ENCODE peak calls at places on chromosomes 6 and 20, in four cellular contexts. V is NCI-H2171, X is SK-N-SH, Q is hypothalamus. A is an unnamed sample.

GRCh38 chr6:33706136-33706725 is 5.3 kb downstream of the UQCC2 start:
- DNase-seq in Q (no peak), X (no peak), V (no peak), A (no peak)

GRCh38 chr6:44967481-44967880 is 360.6 kb upstream of the RUNX2 start:
- DNase-seq in Q (no peak), X (no peak), V (no peak), A (no peak)

GRCh38 chr6:108556864-108557493 is 3.7 kb upstream of the FOXO3 start:
- DNase-seq in X (no peak), V (no peak), Q (no peak), A (no peak)

GRCh38 chr6:142355481-142356174 is 53.8 kb downstream of the ADGRG6 start:
- DNase-seq in X (no peak), Q (no peak), V (no peak), A (no peak)

GRCh38 chr6:3356056-3356823 is 97.5 kb downstream of the PSMG4 start:
- DNase-seq in X (peak), Q (peak), V (peak), A (no peak)

GRCh38 chr6:13289789-13290318 is 38.5 kb downstream of the TBC1D7 start:
- DNase-seq in V (no peak), X (no peak), Q (no peak), A (no peak)

GRCh38 chr20:51826372-51826771 is 24.1 kb upstream of the SALL4 start:
- DNase-seq in X (no peak), V (no peak), Q (no peak), A (no peak)

GRCh38 chr6:156933201-156934053 is 156.2 kb downstream of the ARID1B start:
- DNase-seq in X (no peak), V (no peak), Q (no peak), A (no peak)

GRCh38 chr20:58231678-58232077 is 3.2 kb upstream of the ANKRD60 start:
- DNase-seq in V (peak), X (peak), Q (no peak), A (no peak)

GRCh38 chr20:22402550-22402949 is 181.8 kb downstream of the FOXA2 start:
- DNase-seq in Q (no peak), X (no peak), V (no peak), A (no peak)

GRCh38 chr20:48725589-48725991 is 102.2 kb downstream of the PREX1 start:
- DNase-seq in X (peak), Q (no peak), V (no peak), A (no peak)

GRCh38 chr6:44176130-44176934 is 17.7 kb downstream of the CAPN11 start:
- DNase-seq in X (peak), Q (no peak), V (no peak), A (no peak)

GRCh38 chr6:11854418-11855165 is 76.0 kb upstream of the ADTRP start:
- DNase-seq in V (no peak), X (no peak), Q (no peak), A (no peak)

GRCh38 chr6:38058022-38058421 is 238.5 kb downstream of the ZFAND3 start:
- DNase-seq in Q (no peak), X (no peak), V (peak), A (peak)

GRCh38 chr20:38810926-38811325 is 5.4 kb downstream of the PPP1R16B start:
- DNase-seq in Q (no peak), V (no peak), X (no peak), A (no peak)

GRCh38 chr20:53319716-53320115 is 273.9 kb downstream of the ZNF217 start:
- DNase-seq in Q (no peak), V (no peak), X (no peak), A (no peak)

GRCh38 chr6:110334425-110335158 is 23.6 kb downstream of the METTL24 start:
- DNase-seq in Q (no peak), V (no peak), X (no peak), A (no peak)